ENCODE peak calls at places on chromosome 16, in six cellular contexts. One of them, this sample, is unnamed.

GRCh38 chr16:3773663-3774062 is 56.3 kb upstream of the TRAP1 start:
- DNase-seq in prostate gland: no peak
- DNase-seq in DND-41: no peak
- DNase-seq in PC-3: no peak
- DNase-seq in AG04450: no peak
- DNase-seq in K562: no peak
- DNase-seq in this sample: no peak

GRCh38 chr16:11017499-11017898 is 73.1 kb downstream of the CLEC16A start:
- DNase-seq in K562: no peak
- DNase-seq in DND-41: no peak
- DNase-seq in AG04450: no peak
- DNase-seq in PC-3: no peak
- DNase-seq in prostate gland: no peak
- DNase-seq in this sample: no peak

GRCh38 chr16:50884066-50884860 is 142.4 kb downstream of the CYLD start:
- DNase-seq in K562: peak
- DNase-seq in prostate gland: no peak
- DNase-seq in PC-3: peak
- DNase-seq in DND-41: no peak
- DNase-seq in AG04450: no peak
- DNase-seq in this sample: no peak

GRCh38 chr16:50539822-50540710 is 8.1 kb upstream of the NKD1 start:
- DNase-seq in PC-3: no peak
- DNase-seq in prostate gland: no peak
- DNase-seq in DND-41: no peak
- DNase-seq in K562: no peak
- DNase-seq in AG04450: no peak
- DNase-seq in this sample: no peak

GRCh38 chr16:29804455-29805231 is 1.7 kb upstream of the MAZ start:
- DNase-seq in prostate gland: peak
- DNase-seq in DND-41: peak
- DNase-seq in PC-3: no peak
- DNase-seq in K562: peak
- DNase-seq in AG04450: no peak
- DNase-seq in this sample: no peak

GRCh38 chr16:70391881-70392481 is 45.3 kb downstream of the DDX19A start:
- DNase-seq in AG04450: no peak
- DNase-seq in prostate gland: no peak
- DNase-seq in PC-3: peak
- DNase-seq in K562: no peak
- DNase-seq in DND-41: no peak
- DNase-seq in this sample: no peak

GRCh38 chr16:47778106-47778803 is 317.1 kb downstream of the PHKB start:
- DNase-seq in AG04450: no peak
- DNase-seq in DND-41: no peak
- DNase-seq in prostate gland: no peak
- DNase-seq in K562: no peak
- DNase-seq in PC-3: no peak
- DNase-seq in this sample: no peak

GRCh38 chr16:74740795-74741304 is 33.8 kb downstream of the FA2H start:
- DNase-seq in prostate gland: peak
- DNase-seq in AG04450: no peak
- DNase-seq in K562: no peak
- DNase-seq in PC-3: peak
- DNase-seq in DND-41: peak
- DNase-seq in this sample: no peak

GRCh38 chr16:79844603-79845002 is 244.1 kb upstream of the MAF start:
- DNase-seq in K562: no peak
- DNase-seq in PC-3: no peak
- DNase-seq in prostate gland: no peak
- DNase-seq in DND-41: no peak
- DNase-seq in AG04450: no peak
- DNase-seq in this sample: no peak

GRCh38 chr16:23013484-23013883 is 135.8 kb downstream of the USP31 start:
- DNase-seq in K562: no peak
- DNase-seq in AG04450: no peak
- DNase-seq in prostate gland: no peak
- DNase-seq in PC-3: peak
- DNase-seq in DND-41: no peak
- DNase-seq in this sample: no peak

GRCh38 chr16:88435437-88436355 is 17.4 kb upstream of the ZFPM1 start:
- DNase-seq in PC-3: no peak
- DNase-seq in K562: no peak
- DNase-seq in prostate gland: no peak
- DNase-seq in AG04450: no peak
- DNase-seq in DND-41: no peak
- DNase-seq in this sample: no peak

GRCh38 chr16:10256855-10257641 is 74.8 kb upstream of the GRIN2A start:
- DNase-seq in DND-41: peak
- DNase-seq in AG04450: no peak
- DNase-seq in K562: peak
- DNase-seq in PC-3: peak
- DNase-seq in prostate gland: no peak
- DNase-seq in this sample: peak

GRCh38 chr16:58850019-58850626 is 116.0 kb upstream of the GOT2 start:
- DNase-seq in AG04450: no peak
- DNase-seq in PC-3: no peak
- DNase-seq in prostate gland: no peak
- DNase-seq in K562: no peak
- DNase-seq in DND-41: no peak
- DNase-seq in this sample: no peak

GRCh38 chr16:75109732-75110243 is 6.8 kb downstream of the LDHD start:
- DNase-seq in PC-3: peak
- DNase-seq in prostate gland: no peak
- DNase-seq in DND-41: peak
- DNase-seq in AG04450: no peak
- DNase-seq in K562: no peak
- DNase-seq in this sample: no peak

GRCh38 chr16:2180962-2181923 is 15.2 kb downstream of the CASKIN1 start:
- DNase-seq in DND-41: no peak
- DNase-seq in AG04450: no peak
- DNase-seq in K562: peak
- DNase-seq in prostate gland: no peak
- DNase-seq in PC-3: no peak
- DNase-seq in this sample: no peak

GRCh38 chr16:11007714-11008240 is 63.4 kb downstream of the CLEC16A start:
- DNase-seq in DND-41: no peak
- DNase-seq in K562: no peak
- DNase-seq in AG04450: no peak
- DNase-seq in prostate gland: no peak
- DNase-seq in PC-3: no peak
- DNase-seq in this sample: no peak

GRCh38 chr16:23188911-23189310 is 6.4 kb downstream of the SCNN1G start:
- DNase-seq in AG04450: no peak
- DNase-seq in K562: no peak
- DNase-seq in prostate gland: no peak
- DNase-seq in DND-41: no peak
- DNase-seq in PC-3: no peak
- DNase-seq in this sample: no peak

GRCh38 chr16:2821483-2822157 is 4.6 kb downstream of the PRSS21 start:
- DNase-seq in DND-41: no peak
- DNase-seq in AG04450: no peak
- DNase-seq in prostate gland: no peak
- DNase-seq in PC-3: no peak
- DNase-seq in K562: no peak
- DNase-seq in this sample: no peak

GRCh38 chr16:75760018-75760519 is 33.8 kb upstream of the CPHXL start:
- DNase-seq in DND-41: no peak
- DNase-seq in AG04450: no peak
- DNase-seq in prostate gland: no peak
- DNase-seq in K562: no peak
- DNase-seq in PC-3: no peak
- DNase-seq in this sample: no peak

GRCh38 chr16:15636392-15636873 is 6.5 kb downstream of the MARF1 start:
- DNase-seq in prostate gland: no peak
- DNase-seq in AG04450: no peak
- DNase-seq in K562: no peak
- DNase-seq in DND-41: no peak
- DNase-seq in PC-3: no peak
- DNase-seq in this sample: peak

GRCh38 chr16:68230176-68230571 is 5.8 kb downstream of the ESRP2 start:
- DNase-seq in prostate gland: no peak
- DNase-seq in K562: no peak
- DNase-seq in AG04450: no peak
- DNase-seq in PC-3: no peak
- DNase-seq in DND-41: no peak
- DNase-seq in this sample: no peak

GRCh38 chr16:68228652-68229051 is 7.3 kb downstream of the ESRP2 start:
- DNase-seq in DND-41: no peak
- DNase-seq in K562: no peak
- DNase-seq in prostate gland: no peak
- DNase-seq in AG04450: no peak
- DNase-seq in PC-3: no peak
- DNase-seq in this sample: no peak

GRCh38 chr16:68229431-68230175 is 6.3 kb downstream of the ESRP2 start:
- DNase-seq in DND-41: peak
- DNase-seq in PC-3: peak
- DNase-seq in AG04450: peak
- DNase-seq in K562: peak
- DNase-seq in prostate gland: peak
- DNase-seq in this sample: no peak

GRCh38 chr16:68227183-68227793 is 8.6 kb downstream of the ESRP2 start:
- DNase-seq in prostate gland: no peak
- DNase-seq in PC-3: no peak
- DNase-seq in AG04450: no peak
- DNase-seq in K562: no peak
- DNase-seq in DND-41: no peak
- DNase-seq in this sample: no peak

GRCh38 chr16:68227850-68228553 is 7.9 kb downstream of the ESRP2 start:
- DNase-seq in prostate gland: no peak
- DNase-seq in AG04450: no peak
- DNase-seq in PC-3: no peak
- DNase-seq in K562: no peak
- DNase-seq in DND-41: no peak
- DNase-seq in this sample: no peak
- TF ChIP-seq CTCF in prostate gland: no peak
- TF ChIP-seq CTCF in AG04450: no peak
- TF ChIP-seq CTCF in PC-3: no peak
- TF ChIP-seq CTCF in K562: no peak
- TF ChIP-seq CTCF in DND-41: no peak
- TF ChIP-seq CTCF in this sample: no peak

GRCh38 chr16:31714899-31715504 is 158.6 kb upstream of the ZNF267 start:
- DNase-seq in prostate gland: no peak
- DNase-seq in K562: no peak
- DNase-seq in AG04450: no peak
- DNase-seq in PC-3: no peak
- DNase-seq in DND-41: no peak
- DNase-seq in this sample: no peak
- H3K4me3 ChIP-seq in prostate gland: no peak
- H3K4me3 ChIP-seq in K562: no peak
- H3K4me3 ChIP-seq in AG04450: no peak
- H3K4me3 ChIP-seq in PC-3: peak
- H3K4me3 ChIP-seq in DND-41: peak
- H3K4me3 ChIP-seq in this sample: peak

GRCh38 chr16:72666267-72666666 is 381.7 kb downstream of the ZFHX3 start:
- DNase-seq in PC-3: no peak
- DNase-seq in K562: no peak
- DNase-seq in prostate gland: no peak
- DNase-seq in DND-41: no peak
- DNase-seq in AG04450: no peak
- DNase-seq in this sample: no peak

GRCh38 chr16:72664122-72664479 is 383.8 kb downstream of the ZFHX3 start:
- DNase-seq in K562: no peak
- DNase-seq in DND-41: no peak
- DNase-seq in PC-3: peak
- DNase-seq in AG04450: no peak
- DNase-seq in prostate gland: no peak
- DNase-seq in this sample: no peak

GRCh38 chr16:72658888-72659717 is 388.8 kb downstream of the ZFHX3 start:
- DNase-seq in AG04450: no peak
- DNase-seq in prostate gland: no peak
- DNase-seq in K562: no peak
- DNase-seq in PC-3: no peak
- DNase-seq in DND-41: no peak
- DNase-seq in this sample: no peak

GRCh38 chr16:72664480-72665408 is 383.2 kb downstream of the ZFHX3 start:
- DNase-seq in DND-41: peak
- DNase-seq in AG04450: peak
- DNase-seq in PC-3: peak
- DNase-seq in K562: peak
- DNase-seq in prostate gland: peak
- DNase-seq in this sample: peak
- TF ChIP-seq CTCF in DND-41: peak
- TF ChIP-seq CTCF in AG04450: no peak
- TF ChIP-seq CTCF in PC-3: no peak
- TF ChIP-seq CTCF in K562: peak
- TF ChIP-seq CTCF in prostate gland: peak
- TF ChIP-seq CTCF in this sample: no peak

DNA sequence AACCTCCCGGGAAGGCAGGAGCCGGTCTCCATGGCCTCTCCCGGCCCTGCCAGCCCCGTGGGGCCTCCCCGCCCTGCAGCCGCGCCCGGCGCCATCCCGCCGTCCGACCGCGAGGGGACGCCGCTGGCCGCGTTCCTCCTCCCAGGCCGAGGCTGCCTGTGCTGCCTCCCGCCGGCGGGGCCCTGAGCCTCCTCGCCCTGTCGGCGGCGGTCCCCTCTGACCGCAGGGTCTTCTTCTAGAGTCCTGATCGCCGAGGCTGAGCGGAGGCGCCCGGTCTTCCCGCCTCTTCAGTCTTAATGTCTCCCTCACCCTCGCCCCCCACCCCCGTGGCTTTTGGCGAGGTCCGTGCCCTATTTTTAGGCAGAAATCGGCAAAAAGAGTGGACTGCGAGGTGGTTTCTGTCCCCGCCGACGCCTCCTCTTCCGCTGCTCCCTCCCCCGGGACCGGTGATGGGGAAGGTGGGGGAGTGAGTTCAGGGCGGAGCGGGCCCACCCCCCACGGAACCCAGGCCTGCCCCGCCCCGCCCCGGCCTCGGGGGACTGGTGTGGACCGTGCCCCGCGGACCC is 794 bp upstream of the CPNE7 start:
- DNase-seq in K562: peak
- DNase-seq in AG04450: no peak
- DNase-seq in PC-3: peak
- DNase-seq in prostate gland: no peak
- DNase-seq in DND-41: no peak
- DNase-seq in this sample: peak
- H3K4me3 ChIP-seq in K562: peak
- H3K4me3 ChIP-seq in AG04450: peak
- H3K4me3 ChIP-seq in PC-3: peak
- H3K4me3 ChIP-seq in prostate gland: peak
- H3K4me3 ChIP-seq in DND-41: peak
- H3K4me3 ChIP-seq in this sample: peak

GRCh38 chr16:53546988-53547391 is 44.0 kb upstream of the AKTIP start:
- DNase-seq in AG04450: no peak
- DNase-seq in PC-3: peak
- DNase-seq in DND-41: peak
- DNase-seq in K562: peak
- DNase-seq in prostate gland: no peak
- DNase-seq in this sample: no peak
- TF ChIP-seq CTCF in AG04450: no peak
- TF ChIP-seq CTCF in PC-3: peak
- TF ChIP-seq CTCF in DND-41: peak
- TF ChIP-seq CTCF in K562: peak
- TF ChIP-seq CTCF in prostate gland: no peak
- TF ChIP-seq CTCF in this sample: peak

GRCh38 chr16:54933281-54934150 is 2.9 kb downstream of the IRX5 start:
- DNase-seq in AG04450: no peak
- DNase-seq in PC-3: no peak
- DNase-seq in prostate gland: no peak
- DNase-seq in K562: no peak
- DNase-seq in DND-41: no peak
- DNase-seq in this sample: no peak
- H3K4me3 ChIP-seq in AG04450: no peak
- H3K4me3 ChIP-seq in PC-3: no peak
- H3K4me3 ChIP-seq in prostate gland: peak
- H3K4me3 ChIP-seq in K562: no peak
- H3K4me3 ChIP-seq in DND-41: peak
- H3K4me3 ChIP-seq in this sample: no peak

GRCh38 chr16:30977502-30977901 is 7.5 kb upstream of the HSD3B7 start:
- DNase-seq in PC-3: no peak
- DNase-seq in prostate gland: no peak
- DNase-seq in K562: peak
- DNase-seq in AG04450: no peak
- DNase-seq in DND-41: peak
- DNase-seq in this sample: no peak
- TF ChIP-seq CTCF in PC-3: peak
- TF ChIP-seq CTCF in prostate gland: no peak
- TF ChIP-seq CTCF in K562: peak
- TF ChIP-seq CTCF in AG04450: peak
- TF ChIP-seq CTCF in DND-41: peak
- TF ChIP-seq CTCF in this sample: peak

This sample was measured in GM06990.